ENCODE peak calls at places on chromosomes 16 and 17, in six cellular contexts. I is HuH-7; C is midbrain; L is hypothalamus; M is stimulated activated naive CD8-positive, alpha-beta T cell treated with anti-CD3 and anti-CD28 coated beads, Interleukin-15, amount 100 ng/mL, for 72 hours; Z is hepatocyte. O is an unnamed sample.

GRCh38 chr16:71854369-71854948 is 8.7 kb downstream of the ATXN1L start:
- DNase-seq in M (no peak), C (no peak), Z (no peak), I (no peak), L (no peak), O (no peak)

GRCh38 chr16:62829615-62830014 is 793.4 kb upstream of the CDH8 start:
- DNase-seq in I (no peak), C (no peak), L (no peak), Z (no peak), M (no peak), O (no peak)

GRCh38 chr16:57938936-57939871 is 31.7 kb downstream of the CNGB1 start:
- DNase-seq in M (no peak), C (peak), L (no peak), I (no peak), Z (peak), O (no peak)

GRCh38 chr16:9610727-9611126 is 519.3 kb downstream of the HAPSTR1 start:
- DNase-seq in M (no peak), I (no peak), C (no peak), Z (no peak), L (no peak), O (no peak)

GRCh38 chr17:17722081-17722905 is 41.0 kb downstream of the RAI1 start:
- DNase-seq in I (no peak), Z (no peak), M (no peak), L (no peak), C (peak), O (no peak)

GRCh38 chr17:81349397-81350319 is 45.6 kb upstream of the BAHCC1 start:
- DNase-seq in C (no peak), Z (peak), I (no peak), L (no peak), M (no peak), O (no peak)

GRCh38 chr16:49491736-49492089 is 118.1 kb downstream of the C16orf78 start:
- DNase-seq in Z (no peak), C (peak), L (no peak), I (peak), M (no peak), O (no peak)

GRCh38 chr16:10009691-10010090 is 172.5 kb downstream of the GRIN2A start:
- DNase-seq in M (no peak), C (peak), L (peak), I (no peak), Z (peak), O (no peak)

GRCh38 chr17:5282639-5283217 is 644 bp downstream of the RABEP1 start:
- DNase-seq in Z (no peak), C (no peak), M (no peak), L (peak), I (no peak), O (no peak)

GRCh38 chr17:27423651-27424050 is 32.6 kb upstream of the KSR1 start:
- DNase-seq in Z (no peak), M (no peak), I (no peak), C (no peak), L (no peak), O (no peak)

GRCh38 chr16:63038563-63039131 is 1002.4 kb upstream of the CDH8 start:
- DNase-seq in Z (no peak), C (no peak), L (no peak), I (no peak), M (no peak), O (no peak)

GRCh38 chr16:29789775-29790182 is 772 bp upstream of the KIF22 start:
- DNase-seq in Z (no peak), M (no peak), L (no peak), I (no peak), C (no peak), O (no peak)

GRCh38 chr16:85328665-85329058 is 216.4 kb upstream of the CIBAR2 start:
- DNase-seq in L (no peak), I (peak), Z (no peak), C (no peak), M (no peak), O (no peak)

GRCh38 chr16:11205754-11206459 is 50.1 kb downstream of the SOCS1 start:
- DNase-seq in L (no peak), I (peak), M (no peak), C (no peak), Z (no peak), O (no peak)

GRCh38 chr16:20673882-20674683 is 23.4 kb downstream of the ACSM1 start:
- DNase-seq in C (no peak), Z (no peak), I (no peak), L (no peak), M (no peak), O (no peak)

GRCh38 chr17:3956558-3956957 is 7.7 kb downstream of the ATP2A3 start:
- DNase-seq in C (no peak), L (no peak), Z (no peak), M (no peak), I (no peak), O (no peak)

GRCh38 chr17:3732171-3732570 is 8.5 kb downstream of the HASPIN start:
- DNase-seq in L (no peak), C (no peak), M (no peak), Z (no peak), I (no peak), O (no peak)

GRCh38 chr16:4086153-4086552 is 30.1 kb downstream of the ADCY9 start:
- DNase-seq in L (no peak), M (no peak), Z (no peak), I (no peak), C (no peak), O (no peak)